ENCODE peak calls at places on chromosomes 5 and 9, in ten cellular contexts. One of them, this sample, is unnamed.

GRCh38 chr9:3931058-3931457 is 368.8 kb downstream of the GLIS3 start:
- DNase-seq in natural killer cell: no peak
- DNase-seq in SJSA1: no peak
- DNase-seq in upper lobe of right lung: no peak
- DNase-seq in HuH-7.5: no peak
- DNase-seq in T1000: no peak
- DNase-seq in stimulated activated naive CD4-positive, alpha-beta T cell: no peak
- DNase-seq in brain microvascular endothelial cell: no peak
- DNase-seq in erythroblast: no peak
- DNase-seq in NCI-H146: no peak
- DNase-seq in this sample: no peak

GRCh38 chr5:16312786-16313185 is 133.2 kb upstream of the MARCHF11 start:
- DNase-seq in natural killer cell: no peak
- DNase-seq in SJSA1: no peak
- DNase-seq in upper lobe of right lung: no peak
- DNase-seq in HuH-7.5: no peak
- DNase-seq in T1000: no peak
- DNase-seq in stimulated activated naive CD4-positive, alpha-beta T cell: no peak
- DNase-seq in brain microvascular endothelial cell: no peak
- DNase-seq in erythroblast: no peak
- DNase-seq in NCI-H146: no peak
- DNase-seq in this sample: no peak

GRCh38 chr9:108746864-108747263 is 108.9 kb downstream of the ACTL7B start:
- DNase-seq in natural killer cell: no peak
- DNase-seq in SJSA1: no peak
- DNase-seq in upper lobe of right lung: no peak
- DNase-seq in HuH-7.5: no peak
- DNase-seq in T1000: no peak
- DNase-seq in stimulated activated naive CD4-positive, alpha-beta T cell: no peak
- DNase-seq in brain microvascular endothelial cell: peak
- DNase-seq in erythroblast: no peak
- DNase-seq in NCI-H146: no peak
- DNase-seq in this sample: no peak

GRCh38 chr5:162473051-162473714 is 405.6 kb downstream of the GABRG2 start:
- DNase-seq in natural killer cell: no peak
- DNase-seq in SJSA1: no peak
- DNase-seq in upper lobe of right lung: no peak
- DNase-seq in HuH-7.5: no peak
- DNase-seq in T1000: no peak
- DNase-seq in stimulated activated naive CD4-positive, alpha-beta T cell: no peak
- DNase-seq in brain microvascular endothelial cell: no peak
- DNase-seq in erythroblast: no peak
- DNase-seq in NCI-H146: no peak
- DNase-seq in this sample: no peak

GRCh38 chr5:134554319-134555222 is 29.1 kb downstream of the JADE2 start:
- DNase-seq in natural killer cell: peak
- DNase-seq in SJSA1: peak
- DNase-seq in upper lobe of right lung: no peak
- DNase-seq in HuH-7.5: no peak
- DNase-seq in T1000: peak
- DNase-seq in stimulated activated naive CD4-positive, alpha-beta T cell: no peak
- DNase-seq in brain microvascular endothelial cell: peak
- DNase-seq in erythroblast: no peak
- DNase-seq in NCI-H146: no peak
- DNase-seq in this sample: no peak

GRCh38 chr5:14399054-14399657 is 182.4 kb upstream of the OTULINL start:
- DNase-seq in natural killer cell: no peak
- DNase-seq in SJSA1: no peak
- DNase-seq in upper lobe of right lung: no peak
- DNase-seq in HuH-7.5: peak
- DNase-seq in T1000: no peak
- DNase-seq in stimulated activated naive CD4-positive, alpha-beta T cell: peak
- DNase-seq in brain microvascular endothelial cell: peak
- DNase-seq in erythroblast: peak
- DNase-seq in NCI-H146: peak
- DNase-seq in this sample: no peak

GRCh38 chr5:2093859-2094615 is 211.3 kb upstream of the IRX4 start:
- DNase-seq in natural killer cell: no peak
- DNase-seq in SJSA1: no peak
- DNase-seq in upper lobe of right lung: no peak
- DNase-seq in HuH-7.5: no peak
- DNase-seq in T1000: no peak
- DNase-seq in stimulated activated naive CD4-positive, alpha-beta T cell: no peak
- DNase-seq in brain microvascular endothelial cell: peak
- DNase-seq in erythroblast: no peak
- DNase-seq in NCI-H146: no peak
- DNase-seq in this sample: no peak

GRCh38 chr9:128097156-128098016 is 29.4 kb downstream of the SLC25A25 start:
- DNase-seq in natural killer cell: no peak
- DNase-seq in SJSA1: no peak
- DNase-seq in upper lobe of right lung: no peak
- DNase-seq in HuH-7.5: no peak
- DNase-seq in T1000: no peak
- DNase-seq in stimulated activated naive CD4-positive, alpha-beta T cell: no peak
- DNase-seq in brain microvascular endothelial cell: no peak
- DNase-seq in erythroblast: no peak
- DNase-seq in NCI-H146: no peak
- DNase-seq in this sample: no peak

GRCh38 chr5:150653145-150653761 is 7.8 kb upstream of the MYOZ3 start:
- DNase-seq in natural killer cell: no peak
- DNase-seq in SJSA1: no peak
- DNase-seq in upper lobe of right lung: no peak
- DNase-seq in HuH-7.5: no peak
- DNase-seq in T1000: no peak
- DNase-seq in stimulated activated naive CD4-positive, alpha-beta T cell: no peak
- DNase-seq in brain microvascular endothelial cell: no peak
- DNase-seq in erythroblast: no peak
- DNase-seq in NCI-H146: no peak
- DNase-seq in this sample: no peak

GRCh38 chr5:159182691-159183090 is 26.7 kb downstream of the RNF145 start:
- DNase-seq in natural killer cell: no peak
- DNase-seq in SJSA1: no peak
- DNase-seq in upper lobe of right lung: no peak
- DNase-seq in HuH-7.5: no peak
- DNase-seq in T1000: no peak
- DNase-seq in stimulated activated naive CD4-positive, alpha-beta T cell: no peak
- DNase-seq in brain microvascular endothelial cell: no peak
- DNase-seq in erythroblast: no peak
- DNase-seq in NCI-H146: no peak
- DNase-seq in this sample: no peak

GRCh38 chr5:176714067-176714466 is 66.8 kb downstream of the TSPAN17 start:
- DNase-seq in natural killer cell: no peak
- DNase-seq in SJSA1: no peak
- DNase-seq in upper lobe of right lung: no peak
- DNase-seq in HuH-7.5: no peak
- DNase-seq in T1000: no peak
- DNase-seq in stimulated activated naive CD4-positive, alpha-beta T cell: no peak
- DNase-seq in brain microvascular endothelial cell: no peak
- DNase-seq in erythroblast: no peak
- DNase-seq in NCI-H146: no peak
- DNase-seq in this sample: no peak

GRCh38 chr5:6759401-6759800 is 46.2 kb downstream of the TENT4A start:
- DNase-seq in natural killer cell: no peak
- DNase-seq in SJSA1: no peak
- DNase-seq in upper lobe of right lung: no peak
- DNase-seq in HuH-7.5: peak
- DNase-seq in T1000: no peak
- DNase-seq in stimulated activated naive CD4-positive, alpha-beta T cell: no peak
- DNase-seq in brain microvascular endothelial cell: no peak
- DNase-seq in erythroblast: no peak
- DNase-seq in NCI-H146: no peak
- DNase-seq in this sample: no peak

GRCh38 chr9:33852216-33852826 is 35.4 kb downstream of the UBE2R2 start:
- DNase-seq in natural killer cell: peak
- DNase-seq in SJSA1: no peak
- DNase-seq in upper lobe of right lung: peak
- DNase-seq in HuH-7.5: no peak
- DNase-seq in T1000: no peak
- DNase-seq in stimulated activated naive CD4-positive, alpha-beta T cell: peak
- DNase-seq in brain microvascular endothelial cell: peak
- DNase-seq in erythroblast: peak
- DNase-seq in NCI-H146: peak
- DNase-seq in this sample: peak

GRCh38 chr9:36868591-36869282 is 165.3 kb downstream of the PAX5 start:
- DNase-seq in natural killer cell: no peak
- DNase-seq in SJSA1: no peak
- DNase-seq in upper lobe of right lung: peak
- DNase-seq in HuH-7.5: no peak
- DNase-seq in T1000: no peak
- DNase-seq in stimulated activated naive CD4-positive, alpha-beta T cell: no peak
- DNase-seq in brain microvascular endothelial cell: no peak
- DNase-seq in erythroblast: no peak
- DNase-seq in NCI-H146: no peak
- DNase-seq in this sample: no peak

GRCh38 chr9:124674651-124675050 is 96.5 kb downstream of the NR6A1 start:
- DNase-seq in natural killer cell: no peak
- DNase-seq in SJSA1: no peak
- DNase-seq in upper lobe of right lung: no peak
- DNase-seq in HuH-7.5: no peak
- DNase-seq in T1000: no peak
- DNase-seq in stimulated activated naive CD4-positive, alpha-beta T cell: no peak
- DNase-seq in brain microvascular endothelial cell: no peak
- DNase-seq in erythroblast: no peak
- DNase-seq in NCI-H146: no peak
- DNase-seq in this sample: no peak

GRCh38 chr5:178249191-178249989 is 16.8 kb upstream of the PHYKPL start:
- DNase-seq in natural killer cell: peak
- DNase-seq in SJSA1: no peak
- DNase-seq in upper lobe of right lung: no peak
- DNase-seq in HuH-7.5: no peak
- DNase-seq in T1000: peak
- DNase-seq in stimulated activated naive CD4-positive, alpha-beta T cell: no peak
- DNase-seq in brain microvascular endothelial cell: no peak
- DNase-seq in erythroblast: no peak
- DNase-seq in NCI-H146: no peak
- DNase-seq in this sample: no peak

GRCh38 chr5:177430146-177430951 is 3.9 kb downstream of the GRK6 start:
- DNase-seq in natural killer cell: no peak
- DNase-seq in SJSA1: no peak
- DNase-seq in upper lobe of right lung: peak
- DNase-seq in HuH-7.5: no peak
- DNase-seq in T1000: no peak
- DNase-seq in stimulated activated naive CD4-positive, alpha-beta T cell: no peak
- DNase-seq in brain microvascular endothelial cell: no peak
- DNase-seq in erythroblast: no peak
- DNase-seq in NCI-H146: no peak
- DNase-seq in this sample: no peak

GRCh38 chr9:121819511-121820231 is 168.2 kb downstream of the DAB2IP start:
- DNase-seq in natural killer cell: no peak
- DNase-seq in SJSA1: no peak
- DNase-seq in upper lobe of right lung: no peak
- DNase-seq in HuH-7.5: no peak
- DNase-seq in T1000: no peak
- DNase-seq in stimulated activated naive CD4-positive, alpha-beta T cell: no peak
- DNase-seq in brain microvascular endothelial cell: peak
- DNase-seq in erythroblast: peak
- DNase-seq in NCI-H146: peak
- DNase-seq in this sample: no peak

GRCh38 chr9:135216666-135217431 is 129.4 kb downstream of the OLFM1 start:
- DNase-seq in natural killer cell: no peak
- DNase-seq in SJSA1: no peak
- DNase-seq in upper lobe of right lung: peak
- DNase-seq in HuH-7.5: no peak
- DNase-seq in T1000: no peak
- DNase-seq in stimulated activated naive CD4-positive, alpha-beta T cell: no peak
- DNase-seq in brain microvascular endothelial cell: no peak
- DNase-seq in erythroblast: no peak
- DNase-seq in NCI-H146: no peak
- DNase-seq in this sample: no peak

GRCh38 chr5:108481355-108481931 is 99.5 kb upstream of the FBXL17 start:
- DNase-seq in natural killer cell: no peak
- DNase-seq in SJSA1: no peak
- DNase-seq in upper lobe of right lung: no peak
- DNase-seq in HuH-7.5: peak
- DNase-seq in T1000: no peak
- DNase-seq in stimulated activated naive CD4-positive, alpha-beta T cell: no peak
- DNase-seq in brain microvascular endothelial cell: peak
- DNase-seq in erythroblast: peak
- DNase-seq in NCI-H146: peak
- DNase-seq in this sample: no peak

GRCh38 chr5:62783374-62784057 is 204.9 kb downstream of the LRRC70 start:
- DNase-seq in natural killer cell: no peak
- DNase-seq in SJSA1: no peak
- DNase-seq in upper lobe of right lung: no peak
- DNase-seq in HuH-7.5: no peak
- DNase-seq in T1000: no peak
- DNase-seq in stimulated activated naive CD4-positive, alpha-beta T cell: no peak
- DNase-seq in brain microvascular endothelial cell: no peak
- DNase-seq in erythroblast: no peak
- DNase-seq in NCI-H146: no peak
- DNase-seq in this sample: peak

GRCh38 chr5:123936548-123936947 is 424.6 kb downstream of the CSNK1G3 start:
- DNase-seq in natural killer cell: no peak
- DNase-seq in SJSA1: no peak
- DNase-seq in upper lobe of right lung: no peak
- DNase-seq in HuH-7.5: no peak
- DNase-seq in T1000: no peak
- DNase-seq in stimulated activated naive CD4-positive, alpha-beta T cell: no peak
- DNase-seq in brain microvascular endothelial cell: no peak
- DNase-seq in erythroblast: no peak
- DNase-seq in NCI-H146: no peak
- DNase-seq in this sample: no peak

This sample was measured in amygdala.